ENCODE peak calls at places on chromosomes 6 and 20, in five cellular contexts. O, V, G, M and P are unnamed samples.

GRCh38 chr6:113632220-113632864 is 224.8 kb upstream of the MARCKS start:
- DNase-seq in O (peak; percentile 16), V (no peak), G (peak; percentile 27), M (peak; percentile 78), P (no peak)

GRCh38 chr6:3208096-3208774 is 19.2 kb downstream of the TUBB2B start:
- DNase-seq in O (no peak), V (no peak), G (no peak), M (peak; percentile 68), P (no peak)

GRCh38 chr6:154239392-154239791 is 117.2 kb downstream of the IPCEF1 start:
- DNase-seq in O (no peak), V (no peak), G (no peak), M (no peak), P (no peak)

GRCh38 chr6:5314191-5314865 is 53.0 kb downstream of the FARS2 start:
- DNase-seq in O (no peak), V (no peak), G (no peak), M (no peak), P (no peak)

GRCh38 chr6:135938588-135939215 is 87.2 kb downstream of the PDE7B start:
- DNase-seq in O (peak; percentile 22), V (no peak), G (peak; percentile 57), M (peak; percentile 23), P (no peak)

GRCh38 chr20:52275243-52275817 is 83.8 kb upstream of the ZFP64 start:
- DNase-seq in O (no peak), V (no peak), G (no peak), M (no peak), P (no peak)

GRCh38 chr6:66094615-66095014 is 387.6 kb upstream of the EYS start:
- DNase-seq in O (no peak), V (no peak), G (peak; percentile 13), M (no peak), P (no peak)

GRCh38 chr20:12252793-12253192 is 335.1 kb downstream of the BTBD3 start:
- DNase-seq in O (no peak), V (no peak), G (no peak), M (peak; percentile 76), P (no peak)

GRCh38 chr20:19609642-19610223 is 148.3 kb upstream of the RIN2 start:
- DNase-seq in O (no peak), V (no peak), G (no peak), M (no peak), P (no peak)

GRCh38 chr6:110528051-110528929 is 51.9 kb upstream of the SLC22A16 start:
- DNase-seq in O (no peak), V (peak; percentile 61), G (peak; percentile 39), M (peak; percentile 61), P (peak; percentile 70)

GRCh38 chr20:20143646-20144045 is 91.3 kb downstream of the CFAP61 start:
- DNase-seq in O (no peak), V (no peak), G (no peak), M (no peak), P (no peak)

GRCh38 chr6:111804627-111805235 is 68.5 kb downstream of the FYN start:
- DNase-seq in O (no peak), V (no peak), G (no peak), M (peak; percentile 96), P (no peak)

GRCh38 chr6:135675862-135676261 is 175.6 kb upstream of the PDE7B start:
- DNase-seq in O (no peak), V (peak; percentile 8), G (no peak), M (no peak), P (peak; percentile 28)

GRCh38 chr6:112511441-112511840 is 164.3 kb downstream of the RFPL4B start:
- DNase-seq in O (no peak), V (no peak), G (no peak), M (no peak), P (no peak)

GRCh38 chr6:42569102-42570028 is 5.5 kb downstream of the UBR2 start:
- DNase-seq in O (no peak), V (no peak), G (no peak), M (peak; percentile 96), P (no peak)

GRCh38 chr20:40668449-40669228 is 20.4 kb downstream of the MAFB start:
- DNase-seq in O (no peak), V (no peak), G (no peak), M (no peak), P (no peak)

GRCh38 chr6:127342296-127342945 is 988 bp downstream of the ECHDC1 start:
- DNase-seq in O (no peak), V (no peak), G (no peak), M (no peak), P (no peak)

GRCh38 chr20:52529856-52530255 is 338.3 kb upstream of the ZFP64 start:
- DNase-seq in O (no peak), V (no peak), G (no peak), M (no peak), P (no peak)

GRCh38 chr20:45850926-45851325 is 6.3 kb downstream of the ACOT8 start:
- DNase-seq in O (no peak), V (no peak), G (no peak), M (no peak), P (no peak)

GRCh38 chr20:45850238-45850637 is 7.0 kb downstream of the ACOT8 start:
- DNase-seq in O (no peak), V (no peak), G (no peak), M (no peak), P (no peak)

GRCh38 chr20:45848969-45849582 is 8.1 kb downstream of the ACOT8 start:
- DNase-seq in O (no peak), V (no peak), G (no peak), M (no peak), P (no peak)

GRCh38 chr20:45853484-45853883 is 3.7 kb downstream of the ACOT8 start:
- DNase-seq in O (no peak), V (no peak), G (no peak), M (no peak), P (no peak)

DNA sequence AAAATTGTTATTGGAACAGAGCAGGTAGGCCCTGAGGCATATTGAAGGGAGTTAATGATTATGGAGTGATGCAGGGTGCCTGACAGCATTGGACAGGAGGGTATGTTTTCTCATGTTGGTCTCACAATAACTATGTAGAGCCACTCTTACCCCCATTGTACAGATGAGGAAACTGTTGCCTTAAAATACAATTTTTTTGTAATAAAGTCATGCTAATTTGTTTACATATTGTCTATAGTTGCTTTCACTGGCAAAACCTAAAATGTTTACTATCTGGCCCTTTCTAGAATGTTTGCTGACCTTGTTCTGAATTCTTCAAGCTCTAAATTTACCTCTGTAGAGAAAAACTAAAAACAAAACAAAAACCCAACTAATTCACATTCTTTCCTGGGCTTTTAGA is 5.7 kb downstream of the ACOT8 start:
- DNase-seq in O (no peak), V (no peak), G (no peak), M (no peak), P (no peak)
- H3K4me3 ChIP-seq in O (no peak overlapping the region), V (no peak overlapping the region), G (no peak overlapping the region), M (no peak overlapping the region), P (no peak overlapping the region)

GRCh38 chr20:5735845-5736530 is 14.2 kb upstream of the SHLD1 start:
- DNase-seq in O (no peak), V (no peak), G (no peak), M (no peak), P (no peak)
- H3K4me3 ChIP-seq in O (no peak overlapping the region), V (no peak overlapping the region), G (no peak overlapping the region), M (no peak overlapping the region), P (no peak overlapping the region)

DNA sequence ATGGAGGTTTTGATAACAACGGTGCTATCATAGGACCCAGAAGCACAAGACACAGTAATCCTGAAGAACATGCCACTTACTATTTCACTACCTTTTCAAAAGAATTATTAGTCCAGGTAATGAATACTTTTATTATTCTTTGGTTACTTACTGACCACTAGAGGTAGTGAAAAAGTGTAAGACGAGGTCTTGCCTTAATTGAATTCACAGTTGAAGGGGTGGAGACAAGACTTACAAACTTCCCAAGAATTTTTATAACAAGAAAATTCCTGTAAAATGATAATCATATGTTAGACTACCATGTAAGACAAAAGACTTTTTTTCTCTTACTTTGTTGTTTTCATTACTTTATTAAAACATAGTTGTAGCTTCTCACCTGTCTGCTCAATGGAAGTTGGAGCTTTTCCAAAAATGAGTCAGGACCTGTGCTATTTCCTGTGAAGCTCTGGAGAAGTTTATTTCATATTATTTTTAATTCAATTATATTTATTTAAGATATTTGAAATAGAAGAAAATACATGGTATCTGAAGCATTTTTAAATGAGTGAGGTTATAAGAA is 52.4 kb downstream of the DOP1A start:
- DNase-seq in O (no peak), V (no peak), G (no peak), M (no peak), P (no peak)
- H3K4me3 ChIP-seq in O (no peak overlapping the region), V (no peak overlapping the region), G (no peak overlapping the region), M (no peak overlapping the region), P (no peak overlapping the region)

GRCh38 chr6:149087898-149088297 is 229.6 kb upstream of the TAB2 start:
- DNase-seq in O (no peak), V (no peak), G (no peak), M (no peak), P (no peak)

GRCh38 chr6:149086363-149086762 is 231.1 kb upstream of the TAB2 start:
- DNase-seq in O (no peak), V (no peak), G (no peak), M (no peak), P (no peak)

GRCh38 chr6:149084026-149084425 is 233.5 kb upstream of the TAB2 start:
- DNase-seq in O (no peak), V (no peak), G (no peak), M (no peak), P (no peak)

GRCh38 chr6:149082320-149082719 is 235.2 kb upstream of the TAB2 start:
- DNase-seq in O (peak; percentile 74), V (peak; percentile 90), G (peak; percentile 88), M (peak; percentile 77), P (peak; percentile 63)

DNA sequence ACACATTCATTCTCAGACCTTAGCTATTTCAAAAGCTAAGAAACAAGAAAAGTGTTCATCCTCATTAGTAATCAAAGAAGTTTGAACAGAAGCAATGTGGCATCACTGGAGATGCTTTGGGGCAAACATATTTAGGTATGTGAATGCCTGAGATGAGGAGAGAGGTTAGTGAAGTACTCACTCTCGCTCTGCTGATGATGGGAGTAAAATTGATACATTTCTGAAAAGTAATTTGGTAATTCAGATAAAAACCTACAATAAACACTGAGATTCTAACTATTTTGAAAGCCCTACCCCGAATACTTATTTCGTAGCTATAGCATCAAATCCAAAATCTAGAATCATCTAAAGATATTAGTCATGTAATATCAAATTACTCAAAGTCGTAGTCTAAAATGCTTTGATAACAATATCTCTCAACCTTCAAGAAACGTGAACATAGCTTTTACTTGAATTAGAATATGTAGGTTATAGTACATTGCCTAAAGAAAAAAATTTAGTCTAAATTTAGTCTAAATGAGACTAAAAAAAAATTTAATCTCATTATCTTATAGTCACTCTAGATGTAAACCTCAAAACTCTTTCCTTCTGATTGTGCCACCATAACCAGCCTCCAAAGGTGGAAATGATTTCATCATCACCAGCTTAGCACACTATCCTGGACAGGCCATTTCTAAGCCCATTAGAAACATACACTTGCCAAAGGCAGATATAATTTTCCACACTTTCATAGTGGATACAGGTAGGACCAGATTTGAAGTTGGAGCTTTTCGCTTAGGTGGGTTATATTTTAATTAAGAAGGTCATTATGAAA is 232.5 kb upstream of the TAB2 start:
- DNase-seq in O (no peak), V (no peak), G (no peak), M (no peak), P (no peak)
- H3K4me3 ChIP-seq in O (no peak overlapping the region), V (no peak overlapping the region), G (no peak overlapping the region), M (no peak overlapping the region), P (no peak overlapping the region)

GRCh38 chr20:6921717-6922386 is 154.4 kb downstream of the BMP2 start:
- DNase-seq in O (no peak), V (no peak), G (no peak), M (no peak), P (no peak)
- H3K4me3 ChIP-seq in O (no peak overlapping the region), V (no peak overlapping the region), G (no peak overlapping the region), M (no peak overlapping the region), P (no peak overlapping the region)

GRCh38 chr20:36117638-36118037 is 36.9 kb upstream of the EPB41L1 start:
- DNase-seq in O (peak; percentile 43), V (no peak), G (peak; percentile 52), M (no peak), P (no peak)
- H3K4me3 ChIP-seq in O (no peak overlapping the region), V (no peak overlapping the region), G (no peak overlapping the region), M (no peak overlapping the region), P (no peak overlapping the region)

GRCh38 chr20:53735536-53736050 is 142.0 kb upstream of the ZNF217 start:
- DNase-seq in O (no peak), V (no peak), G (no peak), M (peak; percentile 91), P (no peak)
- H3K4me3 ChIP-seq in O (peak overlapping the region; percentile 46), V (no peak overlapping the region), G (no peak overlapping the region), M (no peak overlapping the region), P (no peak overlapping the region)